ENCODE peak calls at places on chromosomes 7 and 10, in five cellular contexts. G, L, Q, D and P are unnamed samples.

GRCh38 chr7:134755422-134756022 is 23.9 kb upstream of the CALD1 start:
- DNase-seq in L (peak), G (peak), D (no peak), Q (no peak), P (peak)

GRCh38 chr10:79976999-79977398 is 28.1 kb upstream of the SFTPD start:
- DNase-seq in Q (no peak), L (no peak), D (peak), G (no peak), P (no peak)

GRCh38 chr10:121179006-121179405 is 327.8 kb downstream of the WDR11 start:
- DNase-seq in L (no peak), D (no peak), G (no peak), Q (no peak), P (no peak)

GRCh38 chr10:104209575-104210198 is 22.5 kb downstream of the CFAP43 start:
- DNase-seq in Q (peak), L (peak), G (peak), D (peak), P (peak)

GRCh38 chr10:13299437-13300287 is at the start of gene PHYH:
- DNase-seq in D (peak), G (peak), Q (peak), L (peak), P (peak)

GRCh38 chr10:129192344-129193128 is 274.5 kb upstream of the MGMT start:
- DNase-seq in D (no peak), L (no peak), Q (peak), G (no peak), P (no peak)

GRCh38 chr10:95850791-95851190 is 57.0 kb upstream of the CC2D2B start:
- DNase-seq in G (no peak), Q (no peak), D (no peak), L (no peak), P (no peak)

GRCh38 chr10:132164801-132165278 is 21.9 kb upstream of the DPYSL4 start:
- DNase-seq in L (no peak), G (no peak), D (no peak), Q (peak), P (no peak)

GRCh38 chr7:12154119-12154518 is 57.0 kb upstream of the TMEM106B start:
- DNase-seq in D (no peak), Q (no peak), G (no peak), L (no peak), P (no peak)

GRCh38 chr10:59839576-59839975 is 66.8 kb downstream of the CCDC6 start:
- DNase-seq in L (no peak), Q (no peak), D (no peak), G (peak), P (no peak)

GRCh38 chr7:16494955-16495719 is 29.6 kb upstream of the SOSTDC1 start:
- DNase-seq in L (no peak), D (no peak), G (no peak), Q (no peak), P (no peak)

GRCh38 chr10:130045801-130046321 is 64.8 kb downstream of the C10orf143 start:
- DNase-seq in D (no peak), L (no peak), Q (no peak), G (no peak), P (no peak)

GRCh38 chr10:75651452-75651851 is 220.0 kb downstream of the LRMDA start:
- DNase-seq in G (no peak), D (no peak), Q (peak), L (no peak), P (no peak)

GRCh38 chr10:47449102-47449978 is 34.6 kb downstream of the ANXA8 start:
- DNase-seq in L (no peak), Q (no peak), G (peak), D (no peak), P (no peak)

GRCh38 chr7:100949227-100949930 is at the start of gene MUC3A:
- DNase-seq in L (no peak), Q (peak), D (no peak), G (no peak), P (no peak)

GRCh38 chr7:102287465-102288146 is 938 bp downstream of the SH2B2 start:
- DNase-seq in G (peak), D (peak), Q (no peak), L (no peak), P (no peak)

GRCh38 chr7:2510909-2511768 is 8.4 kb upstream of the LFNG start:
- DNase-seq in D (no peak), L (peak), G (no peak), Q (no peak), P (no peak)

GRCh38 chr10:79345241-79346011 is 1.8 kb upstream of the PPIF start:
- DNase-seq in D (no peak), Q (no peak), L (no peak), G (no peak), P (no peak)

GRCh38 chr7:143341842-143342241 is 20.7 kb downstream of the FAM131B start:
- DNase-seq in L (no peak), Q (no peak), G (no peak), D (no peak), P (no peak)

GRCh38 chr7:26469188-26469587 is 177.5 kb downstream of the SNX10 start:
- DNase-seq in G (no peak), D (no peak), L (no peak), Q (no peak), P (no peak)

GRCh38 chr7:103073989-103074518 is 542 bp downstream of the FBXL13 start:
- DNase-seq in Q (peak), L (no peak), D (no peak), G (no peak), P (no peak)

GRCh38 chr10:53063805-53064204 is 291.2 kb upstream of the MBL2 start:
- DNase-seq in G (no peak), L (no peak), D (no peak), Q (no peak), P (no peak)